ENCODE peak calls at places on chromosomes 5 and 9, in six cellular contexts. V is fibroblast of pulmonary artery; X is A549; S is mammary epithelial cell; F is lung; K is CD8-positive, alpha-beta T cell. B is an unnamed sample.

GRCh38 chr5:60482301-60482700 is 217.7 kb downstream of the DEPDC1B start:
- DNase-seq in V (no peak), X (no peak), K (no peak), S (no peak), F (no peak), B (no peak)

GRCh38 chr5:154220625-154221024 is 30.1 kb downstream of the GALNT10 start:
- DNase-seq in V (peak), K (no peak), S (peak), F (no peak), X (peak), B (no peak)

GRCh38 chr5:114070093-114070722 is 291.7 kb upstream of the KCNN2 start:
- DNase-seq in X (no peak), S (no peak), K (no peak), F (no peak), V (no peak), B (no peak)

GRCh38 chr5:69105996-69106906 is 12.4 kb downstream of the SLC30A5 start:
- DNase-seq in S (no peak), K (no peak), V (no peak), F (no peak), X (no peak), B (no peak)

GRCh38 chr5:132747693-132748440 is 641 bp downstream of the CCNI2 start:
- DNase-seq in S (no peak), K (peak), V (no peak), F (no peak), X (no peak), B (no peak)

GRCh38 chr9:17191095-17191494 is 56.3 kb downstream of the CNTLN start:
- DNase-seq in F (no peak), K (no peak), S (no peak), V (peak), X (no peak), B (no peak)

GRCh38 chr5:154756871-154757646 is 1.9 kb downstream of the LARP1 start:
- DNase-seq in S (peak), F (peak), X (peak), K (peak), V (peak), B (no peak)

GRCh38 chr5:77181596-77182304 is 28.7 kb upstream of the PDE8B start:
- DNase-seq in X (no peak), V (no peak), S (no peak), F (no peak), K (no peak), B (no peak)

GRCh38 chr9:3047912-3048311 is 204.0 kb upstream of the PUM3 start:
- DNase-seq in S (no peak), K (no peak), F (no peak), X (no peak), V (no peak), B (no peak)

GRCh38 chr9:104553261-104553660 is 15.7 kb upstream of the OR13C8 start:
- DNase-seq in K (no peak), F (no peak), V (no peak), X (no peak), S (no peak), B (no peak)

GRCh38 chr5:72066658-72067057 is 40.6 kb upstream of the MAP1B start:
- DNase-seq in V (peak), S (peak), K (no peak), F (no peak), X (peak), B (no peak)

GRCh38 chr9:113886003-113886324 is 9.9 kb downstream of the ZNF618 start:
- DNase-seq in K (no peak), S (no peak), V (no peak), X (no peak), F (no peak), B (no peak)
- H3K4me3 ChIP-seq in K (peak), S (peak), V (peak), X (no peak), F (no peak), B (no peak)

GRCh38 chr5:139566611-139567010 is 5.5 kb downstream of the UBE2D2 start:
- DNase-seq in S (no peak), X (no peak), V (peak), K (no peak), F (no peak), B (no peak)
- TF ChIP-seq CTCF in S (no peak), X (no peak), V (no peak), K (no peak), F (no peak), B (no peak)

GRCh38 chr9:35406183-35406959 is 83.5 kb upstream of the RUSC2 start:
- DNase-seq in F (peak), V (no peak), X (no peak), S (no peak), K (peak), B (no peak)
- H3K4me3 ChIP-seq in F (no peak), V (no peak), X (no peak), S (no peak), K (no peak), B (no peak)

DNA sequence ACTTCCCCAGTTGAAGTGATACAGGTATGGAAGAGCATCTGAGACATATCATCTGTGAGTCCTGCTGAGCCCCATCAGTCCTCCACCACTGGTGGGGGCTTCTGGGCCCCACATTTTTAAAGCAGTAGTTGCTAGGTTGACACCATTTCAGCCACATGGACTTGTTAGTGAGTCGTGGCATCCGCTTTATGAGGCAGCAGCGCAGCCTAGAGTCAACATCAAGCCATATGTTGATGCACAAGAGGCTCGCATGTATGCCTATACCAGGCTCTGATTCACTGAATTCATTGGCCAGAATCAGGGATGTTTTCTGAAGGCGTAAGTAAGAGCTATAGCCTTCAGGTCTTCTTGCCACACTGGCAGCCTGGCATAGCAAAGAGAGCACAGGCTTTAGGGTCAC is 26.8 kb downstream of the ZNF346 start:
- DNase-seq in S (no peak), X (peak), K (no peak), F (no peak), V (no peak), B (no peak)
- TF ChIP-seq CTCF in S (no peak), X (no peak), K (no peak), F (no peak), V (no peak), B (no peak)